ENCODE peak calls at places on chromosome 13, in eight cellular contexts. O is stimulated activated CD4-positive, alpha-beta T cell treated with anti-CD3 and anti-CD28 coated beads, Interleukin-4, amount 100 ng/mL, for 48 hours; M is SHP77; A is NCI-H460; Z is transverse colon; X is type B pancreatic cell; J is neural progenitor cell; H is CD4-positive, CD25-positive, alpha-beta regulatory T cell. Q is an unnamed sample.

GRCh38 chr13:75469087-75469486 is 12.9 kb downstream of the TBC1D4 start:
- DNase-seq in O (no peak), M (no peak), A (no peak), Z (no peak), X (no peak), J (peak; percentile 14), H (no peak), Q (no peak)

GRCh38 chr13:26664942-26665341 is 95.6 kb downstream of the GPR12 start:
- DNase-seq in O (no peak), M (no peak), A (no peak), Z (no peak), X (no peak), J (no peak), H (no peak), Q (no peak)

GRCh38 chr13:87821512-87821911 is 150.3 kb downstream of the SLITRK5 start:
- DNase-seq in O (no peak), M (no peak), A (no peak), Z (no peak), X (no peak), J (no peak), H (no peak), Q (no peak)

GRCh38 chr13:80084086-80084676 is 256.7 kb downstream of the SPRY2 start:
- DNase-seq in O (no peak), M (no peak), A (peak; percentile 13), Z (no peak), X (no peak), J (no peak), H (no peak), Q (peak; percentile 49)

GRCh38 chr13:95301135-95301946 is at the start of gene ABCC4:
- DNase-seq in O (peak; percentile 48), M (peak; percentile 85), A (peak; percentile 57), Z (peak; percentile 73), X (peak; percentile 77), J (peak; percentile 91), H (peak; percentile 49), Q (peak; percentile 84)

GRCh38 chr13:75305057-75305456 is 176.9 kb downstream of the TBC1D4 start:
- DNase-seq in O (no peak), M (no peak), A (no peak), Z (no peak), X (no peak), J (no peak), H (no peak), Q (no peak)

GRCh38 chr13:114110091-114110829 is 22.2 kb downstream of the RASA3 start:
- DNase-seq in O (peak; percentile 46), M (peak; percentile 61), A (no peak), Z (peak; percentile 68), X (no peak), J (peak; percentile 68), H (peak; percentile 76), Q (no peak)

GRCh38 chr13:67736646-67737420 is 506.7 kb upstream of the PCDH9 start:
- DNase-seq in O (no peak), M (peak; percentile 28), A (peak; percentile 4), Z (no peak), X (no peak), J (peak; percentile 68), H (no peak), Q (no peak)

GRCh38 chr13:59728896-59729545 is 434.7 kb downstream of the DIAPH3 start:
- DNase-seq in O (no peak), M (no peak), A (no peak), Z (no peak), X (no peak), J (no peak), H (no peak), Q (no peak)

GRCh38 chr13:99862243-99862642 is 109.3 kb downstream of the ZIC5 start:
- DNase-seq in O (no peak), M (no peak), A (no peak), Z (no peak), X (no peak), J (no peak), H (no peak), Q (no peak)

GRCh38 chr13:41991936-41992335 is 31.0 kb upstream of the VWA8 start:
- DNase-seq in O (no peak), M (no peak), A (no peak), Z (no peak), X (no peak), J (no peak), H (no peak), Q (no peak)

GRCh38 chr13:99288069-99288468 is 19.1 kb downstream of the GPR183 start:
- DNase-seq in O (no peak), M (no peak), A (no peak), Z (no peak), X (no peak), J (no peak), H (no peak), Q (no peak)

GRCh38 chr13:79837741-79838450 is 356.9 kb downstream of the NDFIP2 start:
- DNase-seq in O (no peak), M (no peak), A (no peak), Z (no peak), X (no peak), J (no peak), H (no peak), Q (peak; percentile 32)